ENCODE peak calls at places on chromosome 15, in seven cellular contexts. C is GOT3; U is lower lobe of right lung; W is GM20000; B is heart right ventricle; D is myocyte; P is stimulated activated CD4-positive, alpha-beta T cell treated with anti-CD3 and anti-CD28 coated beads, Interleukin-2, amount 100 ng/mL, for 48 hours. G is an unnamed sample.

GRCh38 chr15:64464271-64465005 is 4.1 kb downstream of the ZNF609 start:
- DNase-seq in C (no peak), U (no peak), W (no peak), B (no peak), D (peak), P (no peak), G (no peak)

GRCh38 chr15:88655103-88655553 is 16.3 kb downstream of the ISG20 start:
- DNase-seq in C (no peak), U (no peak), W (no peak), B (no peak), D (no peak), P (no peak), G (no peak)

GRCh38 chr15:25641762-25642161 is 202.9 kb upstream of the UBE3A start:
- DNase-seq in C (no peak), U (no peak), W (no peak), B (no peak), D (no peak), P (no peak), G (no peak)

GRCh38 chr15:70875001-70875782 is 17.0 kb downstream of the THAP10 start:
- DNase-seq in C (no peak), U (no peak), W (no peak), B (peak), D (peak), P (no peak), G (no peak)

GRCh38 chr15:70480196-70480856 is 283.0 kb downstream of the UACA start:
- DNase-seq in C (no peak), U (no peak), W (peak), B (no peak), D (no peak), P (peak), G (peak)

GRCh38 chr15:63037996-63038720 is 4.4 kb upstream of the TPM1 start:
- DNase-seq in C (no peak), U (no peak), W (no peak), B (no peak), D (no peak), P (no peak), G (no peak)

GRCh38 chr15:55494927-55495326 is 13.1 kb downstream of the DNAAF4 start:
- DNase-seq in C (no peak), U (no peak), W (no peak), B (no peak), D (no peak), P (no peak), G (no peak)

GRCh38 chr15:39558421-39558820 is 22.5 kb upstream of the THBS1 start:
- DNase-seq in C (no peak), U (no peak), W (no peak), B (no peak), D (no peak), P (no peak), G (no peak)

GRCh38 chr15:43854801-43855200 is 28.0 kb downstream of the WDR76 start:
- DNase-seq in C (no peak), U (no peak), W (no peak), B (no peak), D (no peak), P (no peak), G (no peak)

GRCh38 chr15:88450125-88450798 is 16.9 kb downstream of the MRPL46 start:
- DNase-seq in C (peak), U (no peak), W (peak), B (peak), D (peak), P (peak), G (peak)

GRCh38 chr15:51866751-51867150 is 37.3 kb downstream of the TMOD3 start:
- DNase-seq in C (no peak), U (no peak), W (no peak), B (no peak), D (no peak), P (no peak), G (no peak)

GRCh38 chr15:70947369-70948335 is 55.0 kb downstream of the LRRC49 start:
- DNase-seq in C (no peak), U (no peak), W (no peak), B (no peak), D (no peak), P (no peak), G (no peak)

GRCh38 chr15:50794102-50794501 is 28.6 kb upstream of the SPPL2A start:
- DNase-seq in C (no peak), U (no peak), W (no peak), B (no peak), D (no peak), P (no peak), G (no peak)

GRCh38 chr15:79311901-79312553 is 1.1 kb downstream of the TMED3 start:
- DNase-seq in C (no peak), U (no peak), W (peak), B (no peak), D (no peak), P (no peak), G (no peak)

GRCh38 chr15:50055333-50056278 is 63.4 kb downstream of the ATP8B4 start:
- DNase-seq in C (peak), U (no peak), W (no peak), B (peak), D (peak), P (no peak), G (no peak)

GRCh38 chr15:48680841-48681240 is 35.3 kb upstream of the FBN1 start:
- DNase-seq in C (no peak), U (no peak), W (no peak), B (no peak), D (no peak), P (no peak), G (no peak)

GRCh38 chr15:49506341-49506740 is 83.3 kb downstream of the FGF7 start:
- DNase-seq in C (no peak), U (no peak), W (no peak), B (no peak), D (no peak), P (no peak), G (peak)

GRCh38 chr15:65204931-65205655 is 6.2 kb downstream of the CILP start:
- DNase-seq in C (no peak), U (no peak), W (no peak), B (no peak), D (no peak), P (no peak), G (no peak)

GRCh38 chr15:82139823-82140268 is 94.0 kb upstream of the MEX3B start:
- DNase-seq in C (no peak), U (no peak), W (peak), B (no peak), D (peak), P (no peak), G (peak)

GRCh38 chr15:58299311-58299850 is 132.4 kb upstream of the LIPC start:
- DNase-seq in C (no peak), U (no peak), W (no peak), B (no peak), D (no peak), P (no peak), G (no peak)

GRCh38 chr15:89870688-89871288 is 23.0 kb downstream of the AP3S2 start:
- DNase-seq in C (no peak), U (no peak), W (no peak), B (no peak), D (no peak), P (no peak), G (no peak)

GRCh38 chr15:67187351-67187854 is 67.1 kb downstream of the AAGAB start:
- DNase-seq in C (no peak), U (no peak), W (no peak), B (no peak), D (no peak), P (no peak), G (no peak)

GRCh38 chr15:53759333-53759975 is at the start of gene WDR72:
- DNase-seq in C (no peak), U (no peak), W (peak), B (no peak), D (no peak), P (no peak), G (no peak)